ENCODE peak calls at places on chromosomes 1 and 21, in nine cellular contexts. I is esophagus squamous epithelium, Z is progenitor cell of endocrine pancreas, F is ecto neural progenitor cell, S is astrocyte, H is NCI-H1694 treated with DMSO at 0.1 percent for 48 hours, V is mucosa of gallbladder, A is ELR, J is lower leg skin. D is an unnamed sample.

GRCh38 chr1:67897270-67897949 is 64.1 kb upstream of the GNG12 start:
- DNase-seq in H (no peak), I (no peak), Z (no peak), A (no peak), J (no peak), S (peak; percentile 79), V (no peak), F (no peak), D (no peak)

GRCh38 chr1:6800728-6801127 is 15.5 kb downstream of the CAMTA1 start:
- DNase-seq in I (no peak), F (no peak), A (peak; percentile 65), Z (no peak), V (no peak), S (peak; percentile 46), H (no peak), J (no peak), D (no peak)

GRCh38 chr21:33078907-33079582 is 9.1 kb downstream of the OLIG1 start:
- DNase-seq in V (no peak), I (no peak), J (peak; percentile 79), A (peak; percentile 79), Z (no peak), H (no peak), F (no peak), S (peak; percentile 80), D (peak; percentile 87)

GRCh38 chr1:58929667-58930325 is 145.9 kb upstream of the JUN start:
- DNase-seq in V (no peak), J (no peak), A (peak; percentile 15), F (no peak), S (no peak), H (no peak), Z (no peak), I (no peak), D (no peak)

GRCh38 chr1:178434360-178434759 is 62.4 kb downstream of the CLEC20A start:
- DNase-seq in I (no peak), F (no peak), S (no peak), H (no peak), A (no peak), Z (no peak), V (no peak), J (no peak), D (no peak)

GRCh38 chr1:52127181-52128175 is 14.4 kb upstream of the ZFYVE9 start:
- DNase-seq in J (no peak), Z (no peak), H (peak; percentile 81), F (no peak), S (peak; percentile 39), V (peak; percentile 54), I (no peak), A (peak; percentile 73), D (peak; percentile 28)

GRCh38 chr1:214378492-214378891 is 97.5 kb downstream of the SMYD2 start:
- DNase-seq in J (no peak), F (no peak), A (peak; percentile 58), I (no peak), S (peak; percentile 53), V (no peak), H (no peak), Z (no peak), D (no peak)

GRCh38 chr1:165324050-165324449 is 32.5 kb downstream of the LMX1A start:
- DNase-seq in H (no peak), F (no peak), S (no peak), I (no peak), V (no peak), Z (no peak), A (no peak), J (no peak), D (no peak)

GRCh38 chr1:29624320-29624719 is 388.0 kb downstream of the PTPRU start:
- DNase-seq in I (no peak), S (no peak), V (no peak), J (no peak), F (peak; percentile 9), H (no peak), A (no peak), Z (no peak), D (no peak)

GRCh38 chr1:207261971-207262370 is 59.5 kb upstream of the CD55 start:
- DNase-seq in I (no peak), H (no peak), V (no peak), S (no peak), F (no peak), J (no peak), Z (no peak), A (peak; percentile 22), D (no peak)